ENCODE peak calls at places on chromosomes 2 and 18, in six cellular contexts. N is COR-L47; I is stimulated activated CD4-positive, alpha-beta T cell treated with anti-CD3 and anti-CD28 coated beads, Interleukin-4, amount 100 ng/mL, for 24 hours; H is natural killer cell treated with Interleukin-12 subunit alpha and Interleukin-12 subunit beta and Interleukin-15 and Interleukin-18, amount 100 ng/mL, for 72 hours; V is DMS153; X is Ammon's horn. K is an unnamed sample.

GRCh38 chr2:45890819-45891218 is 239.3 kb downstream of the PRKCE start:
- DNase-seq in N (no peak), I (no peak), H (no peak), V (no peak), X (no peak), K (no peak)

GRCh38 chr2:29047083-29047840 is 27.1 kb downstream of the PCARE start:
- DNase-seq in N (no peak), I (no peak), H (no peak), V (no peak), X (no peak), K (no peak)

GRCh38 chr2:226366920-226367319 is 432.7 kb downstream of the IRS1 start:
- DNase-seq in N (no peak), I (no peak), H (no peak), V (no peak), X (no peak), K (no peak)

GRCh38 chr2:188751786-188752185 is 222.4 kb upstream of the COL3A1 start:
- DNase-seq in N (no peak), I (no peak), H (no peak), V (no peak), X (no peak), K (no peak)

GRCh38 chr2:159051656-159052055 is 83.2 kb downstream of the TANC1 start:
- DNase-seq in N (no peak), I (no peak), H (no peak), V (no peak), X (no peak), K (no peak)

GRCh38 chr2:187900023-187900422 is 345.8 kb upstream of the TFPI start:
- DNase-seq in N (no peak), I (no peak), H (no peak), V (no peak), X (no peak), K (no peak)

GRCh38 chr2:240918258-240919091 is 12.3 kb downstream of the CROCC2 start:
- DNase-seq in N (no peak), I (no peak), H (peak), V (no peak), X (no peak), K (no peak)

GRCh38 chr18:64037812-64038414 is 68.0 kb downstream of the SERPINB8 start:
- DNase-seq in N (peak), I (no peak), H (no peak), V (no peak), X (no peak), K (no peak)

GRCh38 chr2:166239548-166239947 is 111.7 kb upstream of the SCN1A start:
- DNase-seq in N (no peak), I (no peak), H (no peak), V (no peak), X (no peak), K (peak)

GRCh38 chr2:239822146-239822945 is 202.8 kb downstream of the NDUFA10 start:
- DNase-seq in N (no peak), I (peak), H (peak), V (no peak), X (no peak), K (no peak)

GRCh38 chr2:177622516-177622915 is 229.9 kb downstream of the AGPS start:
- DNase-seq in N (no peak), I (no peak), H (no peak), V (peak), X (no peak), K (no peak)

GRCh38 chr2:144583741-144584453 is 64.0 kb upstream of the ZEB2 start:
- DNase-seq in N (no peak), I (no peak), H (no peak), V (no peak), X (no peak), K (peak)

GRCh38 chr2:105912081-105912480 is 167.4 kb downstream of the NCK2 start:
- DNase-seq in N (no peak), I (no peak), H (no peak), V (no peak), X (no peak), K (no peak)

GRCh38 chr2:100588071-100588786 is 25.4 kb downstream of the PDCL3 start:
- DNase-seq in N (no peak), I (no peak), H (no peak), V (no peak), X (no peak), K (peak)

GRCh38 chr2:237298323-237299118 is 115.4 kb downstream of the COL6A3 start:
- DNase-seq in N (no peak), I (no peak), H (no peak), V (peak), X (no peak), K (peak)

GRCh38 chr2:38509322-38509946 is 93.3 kb downstream of the HNRNPLL start:
- DNase-seq in N (peak), I (no peak), H (no peak), V (no peak), X (no peak), K (no peak)

GRCh38 chr18:31203086-31203793 is 40.6 kb upstream of the DSC1 start:
- DNase-seq in N (no peak), I (no peak), H (no peak), V (no peak), X (no peak), K (no peak)

GRCh38 chr2:134465706-134466105 is 211.8 kb downstream of the MGAT5 start:
- DNase-seq in N (no peak), I (no peak), H (no peak), V (no peak), X (no peak), K (no peak)